ENCODE peak calls at places on chromosome 16, in four cellular contexts. X is MM.1S, O is aorta, P is heart right ventricle. A is an unnamed sample.

GRCh38 chr16:54934536-54935410 is 4.1 kb downstream of the IRX5 start:
- DNase-seq in O (no peak), P (no peak), X (no peak), A (no peak)

GRCh38 chr16:73172621-73173312 is 124.8 kb upstream of the ZFHX3 start:
- DNase-seq in P (peak; percentile 82), X (no peak), O (peak; percentile 93), A (peak; percentile 77)

GRCh38 chr16:74201561-74201960 is 95.1 kb upstream of the PSMD7 start:
- DNase-seq in X (no peak), P (no peak), O (no peak), A (no peak)

GRCh38 chr16:84283314-84284167 is 11.1 kb upstream of the WFDC1 start:
- DNase-seq in O (no peak), X (no peak), P (peak; percentile 36), A (no peak)

GRCh38 chr16:31874354-31875111 is 926 bp downstream of the ZNF267 start:
- DNase-seq in O (no peak), X (peak; percentile 74), P (no peak), A (no peak)

GRCh38 chr16:22192261-22193133 is 13.6 kb upstream of the EEF2K start:
- DNase-seq in X (peak; percentile 85), O (peak; percentile 91), P (peak; percentile 72), A (peak; percentile 96)

GRCh38 chr16:31710134-31710533 is 163.5 kb upstream of the ZNF267 start:
- DNase-seq in X (no peak), O (no peak), P (no peak), A (no peak)

GRCh38 chr16:24541534-24541933 is 2.2 kb downstream of the RBBP6 start:
- DNase-seq in O (no peak), X (peak; percentile 52), P (no peak), A (no peak)

GRCh38 chr16:56202036-56202435 is 10.7 kb downstream of the GNAO1 start:
- DNase-seq in O (no peak), P (no peak), X (no peak), A (no peak)

GRCh38 chr16:53091508-53092211 is 36.9 kb downstream of the CHD9 start:
- DNase-seq in O (no peak), X (no peak), P (peak; percentile 60), A (peak; percentile 75)

GRCh38 chr16:8878523-8878911 is 3.6 kb upstream of the LITAFD start:
- DNase-seq in O (no peak), P (no peak), X (no peak), A (no peak)

GRCh38 chr16:22092143-22092933 is at the start of gene VWA3A:
- DNase-seq in O (no peak), X (no peak), P (no peak), A (no peak)

GRCh38 chr16:65618931-65619330 is 497.1 kb upstream of the CDH11 start:
- DNase-seq in O (no peak), X (no peak), P (no peak), A (no peak)

GRCh38 chr16:29961479-29962343 is at the start of gene TMEM219:
- DNase-seq in O (peak; percentile 97), X (peak; percentile 93), P (peak; percentile 94), A (peak; percentile 88)

GRCh38 chr16:14194706-14195105 is 123.6 kb downstream of the MRTFB start:
- DNase-seq in P (no peak), X (no peak), O (no peak), A (no peak)

GRCh38 chr16:6573577-6573976 is 759.1 kb upstream of the RBFOX1 start:
- DNase-seq in X (peak; percentile 8), O (no peak), P (peak; percentile 11), A (no peak)

GRCh38 chr16:75294773-75295172 is 43.3 kb upstream of the BCAR1 start:
- DNase-seq in O (peak; percentile 46), P (no peak), X (no peak), A (no peak)

GRCh38 chr16:9092963-9093477 is 1.6 kb downstream of the HAPSTR1 start:
- DNase-seq in O (no peak), P (peak; percentile 30), X (peak; percentile 48), A (no peak)

GRCh38 chr16:53457670-53458069 is 23.4 kb downstream of the RBL2 start:
- DNase-seq in X (peak; percentile 94), O (no peak), P (no peak), A (no peak)

GRCh38 chr16:77820340-77820739 is 32.0 kb downstream of the VAT1L start:
- DNase-seq in O (no peak), X (no peak), P (no peak), A (no peak)

GRCh38 chr16:67833035-67833417 is 9.1 kb upstream of the THAP11 start:
- DNase-seq in O (no peak), P (no peak), X (no peak), A (no peak)

GRCh38 chr16:52193441-52193840 is 353.5 kb downstream of the TOX3 start:
- DNase-seq in P (no peak), O (no peak), X (no peak), A (no peak)

GRCh38 chr16:14502932-14503741 is 126.9 kb downstream of the PARN start:
- DNase-seq in X (peak; percentile 91), P (no peak), O (no peak), A (no peak)

GRCh38 chr16:3879258-3879886 is 1.1 kb downstream of the CREBBP start:
- DNase-seq in O (peak; percentile 87), X (peak; percentile 18), P (peak; percentile 42), A (no peak)

GRCh38 chr16:77967054-77968035 is 55.0 kb upstream of the CLEC3A start:
- DNase-seq in P (no peak), X (no peak), O (no peak), A (no peak)

GRCh38 chr16:1381655-1382406 is 30.1 kb downstream of the GNPTG start:
- DNase-seq in P (no peak), O (no peak), X (no peak), A (no peak)

GRCh38 chr16:52460652-52461172 is 86.2 kb downstream of the TOX3 start:
- DNase-seq in X (no peak), O (no peak), P (no peak), A (no peak)

GRCh38 chr16:74868501-74868900 is 93.9 kb upstream of the FA2H start:
- DNase-seq in O (no peak), X (no peak), P (no peak), A (no peak)

GRCh38 chr16:28930203-28930602 is 1.6 kb upstream of the CD19 start:
- DNase-seq in O (no peak), P (no peak), X (no peak), A (no peak)

GRCh38 chr16:28933176-28933575 is 1.4 kb downstream of the CD19 start:
- DNase-seq in O (no peak), P (no peak), X (no peak), A (no peak)

GRCh38 chr16:28930652-28931051 is 1.1 kb upstream of the CD19 start:
- DNase-seq in X (no peak), P (no peak), O (no peak), A (no peak)

GRCh38 chr16:28931801-28932225 is at the start of gene CD19:
- DNase-seq in X (no peak), O (no peak), P (no peak), A (no peak)

GRCh38 chr16:28932339-28933141 is 769 bp downstream of the CD19 start:
- DNase-seq in P (no peak), O (no peak), X (no peak), A (no peak)
- H3K4me3 ChIP-seq in P (no peak overlapping the region), O (no peak overlapping the region), X (no peak overlapping the region), A (no peak overlapping the region)

GRCh38 chr16:80931661-80931984 is 75.1 kb downstream of the CMC2 start:
- DNase-seq in O (no peak), X (no peak), P (no peak), A (no peak)
- H3K4me3 ChIP-seq in O (peak overlapping the region; percentile 1), X (no peak overlapping the region), P (peak overlapping the region; percentile 45), A (peak overlapping the region; percentile 39)

GRCh38 chr16:11721781-11722467 is 20.7 kb downstream of the TXNDC11 start:
- DNase-seq in X (no peak), P (no peak), O (no peak), A (no peak)

GRCh38 chr16:11727945-11728543 is 14.6 kb downstream of the TXNDC11 start:
- DNase-seq in P (no peak), X (peak; percentile 91), O (no peak), A (no peak)

GRCh38 chr16:11726008-11726407 is 16.6 kb downstream of the TXNDC11 start:
- DNase-seq in X (peak; percentile 6), O (no peak), P (no peak), A (no peak)

GRCh38 chr16:11722468-11722808 is 20.2 kb downstream of the TXNDC11 start:
- DNase-seq in O (no peak), X (no peak), P (no peak), A (no peak)

DNA sequence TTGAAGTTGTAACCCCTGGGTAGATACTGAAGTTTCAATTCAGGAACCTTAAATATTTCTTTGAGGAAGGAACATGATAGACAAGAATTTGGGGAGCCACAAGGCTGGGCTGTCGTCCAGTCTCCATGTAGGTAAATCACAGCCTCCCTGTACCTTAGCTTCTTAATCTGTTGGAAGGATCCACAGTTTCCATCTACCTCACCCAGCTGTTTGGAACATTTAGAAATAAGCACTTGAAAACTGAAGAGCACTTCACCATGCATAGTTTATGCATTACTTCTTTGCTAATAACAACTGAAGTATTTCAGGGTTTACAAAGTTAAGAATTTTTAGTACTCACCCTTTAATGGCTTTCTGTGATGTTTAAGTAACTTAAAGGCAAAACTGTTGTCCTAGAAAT is 17.2 kb downstream of the TXNDC11 start:
- DNase-seq in O (no peak), P (no peak), X (no peak), A (no peak)
- H3K4me3 ChIP-seq in O (no peak overlapping the region), P (no peak overlapping the region), X (peak overlapping the region; percentile 2), A (no peak overlapping the region)

DNA sequence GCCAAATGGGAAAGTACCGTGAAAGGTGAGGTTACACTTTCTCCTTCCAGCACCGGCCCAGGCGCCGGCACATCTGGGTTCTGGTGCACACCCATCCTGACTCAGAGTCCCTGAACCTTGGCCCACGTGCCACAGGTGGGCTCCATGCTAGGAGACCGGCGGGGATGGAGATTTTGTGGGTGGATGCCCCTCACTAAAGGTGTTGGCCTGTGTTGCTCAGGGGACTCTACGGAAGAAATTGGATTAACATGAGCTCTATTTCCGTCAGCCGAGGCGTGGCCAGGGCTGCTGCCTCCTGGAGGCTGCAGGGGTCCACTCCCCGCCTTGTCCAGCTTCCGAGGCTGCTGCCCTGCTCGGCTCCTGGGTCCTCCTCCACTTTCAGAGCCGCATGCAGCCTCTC is 30.8 kb downstream of the FBXO31 start:
- DNase-seq in P (no peak), O (no peak), X (no peak), A (no peak)
- H3K4me3 ChIP-seq in P (no peak overlapping the region), O (no peak overlapping the region), X (no peak overlapping the region), A (no peak overlapping the region)

GRCh38 chr16:28494141-28494851 is at the start of gene APOBR:
- DNase-seq in X (peak; percentile 51), O (no peak), P (no peak), A (no peak)
- H3K4me3 ChIP-seq in X (peak within 1 kb of the TSS; percentile 27), O (no peak within 1 kb of the TSS), P (no peak within 1 kb of the TSS), A (no peak within 1 kb of the TSS)

GRCh38 chr16:74437-75318 is 2.2 kb upstream of the RHBDF1 start:
- DNase-seq in P (no peak), O (no peak), X (no peak), A (no peak)

GRCh38 chr16:74025-74424 is 1.6 kb upstream of the RHBDF1 start:
- DNase-seq in X (no peak), O (no peak), P (peak; percentile 75), A (peak; percentile 66)

GRCh38 chr16:77273-77806 is 685 bp upstream of the MPG start:
- DNase-seq in P (peak; percentile 71), O (peak; percentile 86), X (peak; percentile 61), A (no peak)

GRCh38 chr16:76535-77272 is 1.3 kb upstream of the MPG start:
- DNase-seq in X (no peak), P (peak; percentile 87), O (peak; percentile 94), A (peak; percentile 94)

GRCh38 chr16:75580-76501 is 2.2 kb upstream of the MPG start:
- DNase-seq in O (peak; percentile 89), X (no peak), P (peak; percentile 84), A (peak; percentile 92)
- H3K4me3 ChIP-seq in O (no peak overlapping the region), X (no peak overlapping the region), P (no peak overlapping the region), A (no peak overlapping the region)

A was measured in right atrium auricular region.